ENCODE peak calls at places on chromosomes 7 and 10, in four cellular contexts. One of them, this sample, is unnamed. For H3K4me1, the result is how much of the 10 kb centered on the place peaks cover.

GRCh38 chr7:147586526-147586925 is 1004.0 kb upstream of the C7orf33 start:
- DNase-seq in stomach: no peak
- DNase-seq in heart left ventricle: no peak
- DNase-seq in sigmoid colon: no peak
- DNase-seq in this sample: no peak

GRCh38 chr10:88968316-88968882 is 15.8 kb upstream of the ACTA2 start:
- DNase-seq in stomach: no peak
- DNase-seq in heart left ventricle: no peak
- DNase-seq in sigmoid colon: no peak
- DNase-seq in this sample: no peak

GRCh38 chr10:37289833-37290464 is 164.6 kb downstream of the ANKRD30A start:
- DNase-seq in stomach: no peak
- DNase-seq in heart left ventricle: no peak
- DNase-seq in sigmoid colon: no peak
- DNase-seq in this sample: no peak

GRCh38 chr10:32373031-32373430 is 26.1 kb upstream of the EPC1 start:
- DNase-seq in stomach: no peak
- DNase-seq in heart left ventricle: no peak
- DNase-seq in sigmoid colon: no peak
- DNase-seq in this sample: no peak

GRCh38 chr7:158549176-158549833 is 38.3 kb downstream of the PTPRN2 start:
- DNase-seq in stomach: peak
- DNase-seq in heart left ventricle: peak
- DNase-seq in sigmoid colon: no peak
- DNase-seq in this sample: peak

GRCh38 chr10:61943699-61944444 is 42.4 kb downstream of the ARID5B start:
- DNase-seq in stomach: no peak
- DNase-seq in heart left ventricle: no peak
- DNase-seq in sigmoid colon: no peak
- DNase-seq in this sample: no peak

GRCh38 chr7:12646139-12646538 is 41.3 kb upstream of the ARL4A start:
- DNase-seq in stomach: no peak
- DNase-seq in heart left ventricle: no peak
- DNase-seq in sigmoid colon: no peak
- DNase-seq in this sample: no peak

GRCh38 chr7:112495820-112496462 is 15.2 kb downstream of the LSMEM1 start:
- DNase-seq in stomach: peak
- DNase-seq in heart left ventricle: peak
- DNase-seq in sigmoid colon: peak
- DNase-seq in this sample: no peak

GRCh38 chr10:24721254-24722106 is 2.2 kb downstream of the ARHGAP21 start:
- DNase-seq in stomach: peak
- DNase-seq in heart left ventricle: peak
- DNase-seq in sigmoid colon: peak
- DNase-seq in this sample: peak

GRCh38 chr7:28793383-28793782 is 164.7 kb downstream of the TRIL start:
- DNase-seq in stomach: no peak
- DNase-seq in heart left ventricle: no peak
- DNase-seq in sigmoid colon: no peak
- DNase-seq in this sample: no peak

GRCh38 chr10:102508506-102508905 is 4.7 kb downstream of the SUFU start:
- DNase-seq in stomach: no peak
- DNase-seq in heart left ventricle: no peak
- DNase-seq in sigmoid colon: no peak
- DNase-seq in this sample: peak

GRCh38 chr7:156928406-156928747 is 21.1 kb upstream of the NOM1 start:
- DNase-seq in stomach: no peak
- DNase-seq in heart left ventricle: no peak
- DNase-seq in sigmoid colon: no peak
- DNase-seq in this sample: no peak

GRCh38 chr10:120926611-120927010 is 75.4 kb downstream of the WDR11 start:
- DNase-seq in stomach: no peak
- DNase-seq in heart left ventricle: no peak
- DNase-seq in sigmoid colon: peak
- DNase-seq in this sample: no peak

GRCh38 chr10:84308481-84309304 is 19.7 kb upstream of the CCSER2 start:
- DNase-seq in stomach: peak
- DNase-seq in heart left ventricle: peak
- DNase-seq in sigmoid colon: no peak
- DNase-seq in this sample: no peak

GRCh38 chr7:150791304-150791703 is 8.9 kb downstream of the TMEM176B start:
- DNase-seq in stomach: no peak
- DNase-seq in heart left ventricle: no peak
- DNase-seq in sigmoid colon: no peak
- DNase-seq in this sample: no peak

DNA sequence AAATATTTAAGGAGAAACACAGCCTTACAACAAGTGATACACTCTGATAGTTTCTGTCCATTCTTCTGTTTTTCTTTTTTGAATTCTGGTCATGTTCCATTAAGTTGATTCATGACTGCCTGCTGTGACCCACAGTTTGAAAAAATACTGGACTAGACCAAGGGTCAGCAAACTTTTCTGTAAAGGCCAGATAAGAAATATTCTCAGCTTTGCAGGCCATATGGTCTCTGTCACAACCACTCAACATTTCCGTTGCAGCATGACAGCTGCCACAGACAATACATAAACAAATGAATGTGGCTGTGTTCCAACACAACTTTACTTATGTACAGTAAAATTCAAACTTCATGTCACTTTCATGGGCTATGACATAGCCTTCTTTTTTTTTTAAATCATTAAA is 156.7 kb downstream of the PLXNA4 start:
- DNase-seq in stomach: no peak
- DNase-seq in heart left ventricle: no peak
- DNase-seq in sigmoid colon: no peak
- DNase-seq in this sample: no peak
- TF ChIP-seq POLR2A in stomach: no peak
- TF ChIP-seq POLR2A in heart left ventricle: no peak
- TF ChIP-seq POLR2A in sigmoid colon: no peak
- TF ChIP-seq POLR2A in this sample: no peak

GRCh38 chr10:125153693-125154490 is 6.5 kb downstream of the CTBP2 start:
- DNase-seq in stomach: peak
- DNase-seq in heart left ventricle: no peak
- DNase-seq in sigmoid colon: no peak
- DNase-seq in this sample: no peak
- H3K4me1 ChIP-seq in stomach: half or more
- H3K4me1 ChIP-seq in heart left ventricle: half or more
- H3K4me1 ChIP-seq in sigmoid colon: half or more
- H3K4me1 ChIP-seq in this sample: half or more

DNA sequence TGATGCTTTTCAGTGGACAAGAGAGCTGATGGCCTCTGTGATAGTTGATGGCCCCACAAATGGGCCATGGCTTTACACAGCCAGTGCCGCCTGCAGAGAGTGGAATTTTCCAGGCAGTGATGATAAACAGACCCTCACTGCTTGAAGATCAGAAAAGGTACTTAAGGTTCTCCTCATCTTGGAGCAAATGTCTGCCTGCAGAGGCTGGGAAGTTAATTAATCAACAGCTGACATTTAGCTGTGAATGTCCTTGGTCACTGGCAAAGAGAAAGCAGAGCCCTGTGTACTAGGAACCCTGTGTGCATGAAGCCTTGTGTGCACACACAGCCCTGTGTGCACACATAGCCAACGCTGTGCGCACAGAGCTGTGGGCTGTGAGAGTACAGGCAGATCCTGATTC is 291.6 kb upstream of the MKI67 start:
- DNase-seq in stomach: no peak
- DNase-seq in heart left ventricle: no peak
- DNase-seq in sigmoid colon: no peak
- DNase-seq in this sample: no peak
- H3K27ac ChIP-seq in stomach: no peak
- H3K27ac ChIP-seq in heart left ventricle: no peak
- H3K27ac ChIP-seq in sigmoid colon: no peak
- H3K27ac ChIP-seq in this sample: no peak

DNA sequence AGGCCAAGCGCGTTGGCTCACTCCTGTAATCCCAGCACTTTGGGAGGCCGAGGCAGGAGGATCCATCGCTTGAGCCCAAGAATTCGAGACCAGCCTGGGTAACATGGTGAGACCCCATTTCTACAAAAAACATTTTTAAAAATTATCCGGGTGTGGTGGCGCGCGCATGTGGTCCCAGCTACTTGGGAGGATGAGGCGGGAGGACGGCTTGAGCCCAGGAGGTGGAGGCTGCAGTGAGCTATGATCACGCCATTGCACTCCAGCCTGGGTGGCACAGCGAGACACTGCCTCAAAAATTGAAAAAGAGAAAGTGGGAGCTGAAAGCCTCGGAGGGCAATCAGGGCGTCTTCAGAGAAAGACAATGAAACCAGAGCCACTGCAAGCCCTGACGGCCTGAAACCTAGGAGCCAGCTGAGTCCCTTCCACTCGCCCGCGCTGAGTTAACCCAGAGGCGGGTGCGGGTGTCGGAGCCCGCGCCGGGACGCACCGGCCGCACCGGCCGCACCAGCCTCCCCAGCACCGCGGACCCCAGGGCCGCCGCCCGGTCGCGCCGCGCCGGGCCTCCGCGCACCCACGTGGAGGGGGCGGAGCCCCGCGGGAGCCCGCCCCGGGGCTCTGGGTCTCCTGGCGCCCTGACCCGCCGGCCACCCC is 22.4 kb downstream of the ZFAND2A start:
- DNase-seq in stomach: no peak
- DNase-seq in heart left ventricle: no peak
- DNase-seq in sigmoid colon: peak
- DNase-seq in this sample: no peak
- TF ChIP-seq POLR2A in stomach: no peak
- TF ChIP-seq POLR2A in heart left ventricle: no peak
- TF ChIP-seq POLR2A in sigmoid colon: no peak
- TF ChIP-seq POLR2A in this sample: no peak

DNA sequence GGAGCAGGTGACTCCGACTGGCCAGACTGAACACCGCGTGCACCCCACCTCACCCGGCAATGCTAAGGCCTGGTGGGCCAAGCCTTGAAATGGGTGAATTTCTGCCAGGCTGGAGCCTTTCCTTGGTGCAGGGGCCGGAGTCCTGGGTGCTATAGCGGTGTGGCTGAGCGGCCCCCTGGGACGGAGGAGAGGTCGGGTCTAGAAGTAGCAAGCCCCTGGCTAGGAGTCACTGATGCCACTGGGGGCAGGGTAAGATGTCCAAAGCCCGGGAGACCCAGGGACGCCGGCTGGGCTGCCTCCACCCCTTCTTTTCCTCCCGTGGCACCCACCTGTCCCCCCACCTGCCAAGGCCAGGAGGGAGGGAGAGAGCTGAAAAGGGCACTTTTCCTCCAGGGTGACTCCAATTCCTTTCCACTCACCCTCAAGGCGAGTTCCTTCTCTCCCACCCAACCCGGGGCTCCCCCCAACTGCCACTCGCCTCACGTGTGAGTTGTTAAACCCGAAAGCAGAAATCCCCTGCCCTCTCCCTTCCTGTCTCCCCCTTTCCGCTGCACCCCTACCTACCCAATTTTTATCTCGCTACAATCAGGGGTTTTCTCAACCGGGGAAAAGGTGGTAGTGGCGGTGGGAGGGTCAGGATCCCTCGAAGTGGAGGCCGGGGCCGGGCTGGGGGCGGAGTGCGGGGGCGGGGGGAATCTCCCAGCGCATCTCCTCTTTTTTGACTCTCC is 6.0 kb upstream of the GATA3 start:
- DNase-seq in stomach: no peak
- DNase-seq in heart left ventricle: no peak
- DNase-seq in sigmoid colon: no peak
- DNase-seq in this sample: no peak
- H3K4me1 ChIP-seq in stomach: half or more
- H3K4me1 ChIP-seq in heart left ventricle: under half
- H3K4me1 ChIP-seq in sigmoid colon: half or more
- H3K4me1 ChIP-seq in this sample: under half

GRCh38 chr10:72038458-72039001 is 49.8 kb downstream of the SPOCK2 start:
- DNase-seq in stomach: no peak
- DNase-seq in heart left ventricle: no peak
- DNase-seq in sigmoid colon: no peak
- DNase-seq in this sample: no peak
- H3K27ac ChIP-seq in stomach: no peak
- H3K27ac ChIP-seq in heart left ventricle: no peak
- H3K27ac ChIP-seq in sigmoid colon: no peak
- H3K27ac ChIP-seq in this sample: no peak

GRCh38 chr7:135757719-135758411 is 9.3 kb upstream of the FAM180A start:
- DNase-seq in stomach: no peak
- DNase-seq in heart left ventricle: peak
- DNase-seq in sigmoid colon: no peak
- DNase-seq in this sample: no peak
- TF ChIP-seq POLR2A in stomach: no peak
- TF ChIP-seq POLR2A in heart left ventricle: peak
- TF ChIP-seq POLR2A in sigmoid colon: no peak
- TF ChIP-seq POLR2A in this sample: no peak

GRCh38 chr10:23448802-23449570 is 10.1 kb downstream of the OTUD1 start:
- DNase-seq in stomach: no peak
- DNase-seq in heart left ventricle: no peak
- DNase-seq in sigmoid colon: no peak
- DNase-seq in this sample: no peak
- H3K4me1 ChIP-seq in stomach: under half
- H3K4me1 ChIP-seq in heart left ventricle: under half
- H3K4me1 ChIP-seq in sigmoid colon: under half
- H3K4me1 ChIP-seq in this sample: half or more

DNA sequence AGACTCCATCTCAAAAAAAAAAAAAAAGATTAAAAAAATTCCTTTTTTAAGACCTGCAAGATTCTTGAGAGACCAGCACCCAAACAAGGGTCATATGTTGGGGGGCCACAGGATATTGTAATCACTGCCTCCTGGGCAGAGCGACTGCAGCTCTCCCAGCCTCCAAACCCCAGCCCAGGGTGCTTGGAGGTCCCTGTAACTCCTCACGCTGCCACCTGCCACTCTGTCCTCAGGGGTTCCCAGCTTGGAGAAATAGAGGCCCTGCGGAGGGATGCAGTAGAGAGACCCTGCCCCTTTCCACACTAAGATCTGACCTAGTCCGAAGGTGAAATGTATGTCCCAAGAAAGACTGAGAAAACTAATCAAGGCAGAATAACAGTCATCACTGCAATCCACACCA is 343.7 kb downstream of the GRID1 start:
- DNase-seq in stomach: no peak
- DNase-seq in heart left ventricle: no peak
- DNase-seq in sigmoid colon: no peak
- DNase-seq in this sample: no peak
- H3K27ac ChIP-seq in stomach: no peak
- H3K27ac ChIP-seq in heart left ventricle: no peak
- H3K27ac ChIP-seq in sigmoid colon: no peak
- H3K27ac ChIP-seq in this sample: no peak

GRCh38 chr10:5789626-5790025 is 23.6 kb downstream of the GDI2 start:
- DNase-seq in stomach: no peak
- DNase-seq in heart left ventricle: no peak
- DNase-seq in sigmoid colon: no peak
- DNase-seq in this sample: no peak
- TF ChIP-seq POLR2A in stomach: no peak
- TF ChIP-seq POLR2A in heart left ventricle: no peak
- TF ChIP-seq POLR2A in sigmoid colon: no peak
- TF ChIP-seq POLR2A in this sample: no peak

This sample was measured in spleen.